ENCODE peak calls at places on chromosome 1, in four cellular contexts. K, F, T and I are unnamed samples. For H4K20me1, the result is how much of the 10 kb centered on the place peaks cover.

GRCh38 chr1:245765241-245766000 is 610.6 kb downstream of the KIF26B start:
- DNase-seq in T (no peak), F (peak), K (no peak), I (no peak)

GRCh38 chr1:152411144-152411543 is 2.9 kb downstream of the CRNN start:
- DNase-seq in F (no peak), T (no peak), K (no peak), I (no peak)

GRCh38 chr1:67162954-67163353 is 3.3 kb upstream of the IL23R start:
- DNase-seq in T (no peak), F (peak), K (no peak), I (peak)

GRCh38 chr1:228139406-228139930 is 611 bp upstream of the GUK1 start:
- DNase-seq in F (no peak), K (no peak), T (no peak), I (no peak)

GRCh38 chr1:25875154-25875855 is at the start of gene PAQR7:
- DNase-seq in T (no peak), F (peak), K (peak), I (peak)

GRCh38 chr1:39902121-39902807 is 547 bp upstream of the MYCL start:
- DNase-seq in F (peak), T (no peak), K (peak), I (peak)

GRCh38 chr1:76607712-76608111 is 259.6 kb upstream of the ST6GALNAC5 start:
- DNase-seq in K (no peak), T (no peak), F (no peak), I (peak)

GRCh38 chr1:197948926-197949899 is 32.0 kb downstream of the LHX9 start:
- DNase-seq in F (no peak), K (no peak), T (no peak), I (no peak)

GRCh38 chr1:145707183-145707867 is at the start of gene PDZK1:
- DNase-seq in T (no peak), F (no peak), K (no peak), I (peak)

GRCh38 chr1:69167876-69168275 is 399.8 kb upstream of the LRRC7 start:
- DNase-seq in T (no peak), F (no peak), K (no peak), I (no peak)

GRCh38 chr1:74485622-74486021 is 26.8 kb downstream of the LRRC53 start:
- DNase-seq in F (no peak), T (no peak), K (no peak), I (no peak)

GRCh38 chr1:21829294-21829693 is 17.2 kb downstream of the LDLRAD2 start:
- DNase-seq in F (no peak), K (no peak), T (no peak), I (no peak)

GRCh38 chr1:77996734-77997133 is 8.0 kb upstream of the DNAJB4 start:
- DNase-seq in T (no peak), F (no peak), K (no peak), I (no peak)

GRCh38 chr1:159282118-159282517 is 20.0 kb upstream of the FCER1A start:
- DNase-seq in T (no peak), K (peak), F (no peak), I (peak)

GRCh38 chr1:111990878-111991760 is 1.7 kb upstream of the KCND3 start:
- DNase-seq in F (no peak), K (peak), T (peak), I (peak)

GRCh38 chr1:220127076-220127475 is 33.1 kb downstream of the IARS2 start:
- DNase-seq in K (no peak), T (no peak), F (no peak), I (no peak)

GRCh38 chr1:102919659-102920058 is 188.7 kb downstream of the COL11A1 start:
- DNase-seq in K (no peak), F (peak), T (no peak), I (no peak)

GRCh38 chr1:84289169-84289785 is 12.2 kb upstream of the SAMD13 start:
- DNase-seq in F (no peak), K (peak), T (no peak), I (no peak)

GRCh38 chr1:155695107-155695506 is 6.2 kb downstream of the DAP3 start:
- DNase-seq in K (no peak), F (no peak), T (no peak), I (no peak)

GRCh38 chr1:239455743-239456142 is 69.4 kb downstream of the CHRM3 start:
- DNase-seq in F (no peak), K (no peak), T (no peak), I (no peak)

GRCh38 chr1:8003431-8004112 is 22.5 kb downstream of the ERRFI1 start:
- DNase-seq in F (no peak), K (no peak), T (no peak), I (no peak)

GRCh38 chr1:32239335-32239734 is 7.7 kb upstream of the FAM167B start:
- DNase-seq in K (peak), T (no peak), F (no peak), I (no peak)

GRCh38 chr1:210262167-210262896 is 29.7 kb downstream of the SERTAD4 start:
- DNase-seq in F (peak), T (no peak), K (no peak), I (peak)

GRCh38 chr1:109657395-109657794 is 1.5 kb downstream of the GSTM4 start:
- DNase-seq in F (no peak), K (no peak), T (no peak), I (no peak)

GRCh38 chr1:240562111-240562590 is 49.8 kb downstream of the GREM2 start:
- DNase-seq in F (peak), K (peak), T (no peak), I (no peak)

GRCh38 chr1:67463298-67463960 is 33.2 kb upstream of the SERBP1 start:
- DNase-seq in F (peak), T (no peak), K (peak), I (no peak)

GRCh38 chr1:39107891-39108290 is 81.7 kb downstream of the NDUFS5 start:
- DNase-seq in K (no peak), F (no peak), T (no peak), I (no peak)

GRCh38 chr1:230501845-230502244 is 75.7 kb upstream of the PGBD5 start:
- DNase-seq in K (no peak), T (no peak), F (no peak), I (peak)

GRCh38 chr1:185539277-185539943 is 194.8 kb upstream of the HMCN1 start:
- DNase-seq in T (no peak), F (no peak), K (no peak), I (no peak)

GRCh38 chr1:174894087-174894768 is 105.5 kb upstream of the CACYBP start:
- DNase-seq in K (no peak), F (no peak), T (no peak), I (no peak)

GRCh38 chr1:13807213-13807612 is 107.2 kb downstream of the PRDM2 start:
- DNase-seq in T (no peak), K (peak), F (no peak), I (peak)

GRCh38 chr1:110280126-110280525 is 59.1 kb upstream of the RBM15 start:
- DNase-seq in K (peak), F (no peak), T (peak), I (no peak)

GRCh38 chr1:5811419-5811818 is 180.8 kb downstream of the NPHP4 start:
- DNase-seq in F (no peak), K (no peak), T (no peak), I (no peak)

GRCh38 chr1:57707631-57708030 is 283.8 kb upstream of the DAB1 start:
- DNase-seq in T (no peak), F (no peak), K (no peak), I (no peak)

GRCh38 chr1:60041783-60042182 is 31.8 kb downstream of the C1orf87 start:
- DNase-seq in T (no peak), K (peak), F (no peak), I (no peak)

GRCh38 chr1:94418664-94419655 is 771 bp downstream of the ABCD3 start:
- DNase-seq in T (no peak), K (peak), F (peak), I (peak)

GRCh38 chr1:167675440-167675839 is 45.4 kb downstream of the RCSD1 start:
- DNase-seq in F (no peak), K (no peak), T (no peak), I (no peak)
- H4K20me1 ChIP-seq in F (under half), K (under half), T (under half), I (under half)

DNA sequence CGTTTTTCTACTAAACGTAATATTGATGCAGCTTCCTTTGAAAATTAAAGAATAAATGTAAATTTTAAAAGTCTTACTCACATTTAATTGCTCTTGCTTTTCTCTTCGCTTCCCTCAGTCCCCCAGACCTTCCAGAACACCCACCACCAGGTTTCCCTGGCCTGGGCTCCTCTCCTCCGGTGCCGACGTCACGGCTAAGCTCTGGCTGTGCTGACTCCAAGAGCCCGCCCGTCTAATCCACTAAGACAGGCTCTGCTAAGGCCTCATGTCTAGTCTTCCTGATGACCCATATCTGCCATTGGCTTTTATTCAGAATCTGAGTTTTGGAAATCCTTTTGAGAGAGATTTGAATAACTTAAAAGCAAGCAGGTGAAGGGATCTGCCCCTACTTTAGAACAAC is 53.9 kb upstream of the NADK start:
- DNase-seq in F (no peak), T (no peak), K (no peak), I (no peak)
- H4K20me1 ChIP-seq in F (half or more), T (under half), K (under half), I (half or more)

GRCh38 chr1:116494351-116494692 is 76.5 kb downstream of the CD58 start:
- DNase-seq in T (no peak), F (no peak), K (peak), I (no peak)
- H4K20me1 ChIP-seq in T (under half), F (under half), K (under half), I (under half)

GRCh38 chr1:2236695-2237677 is 8.9 kb downstream of the SKI start:
- DNase-seq in F (no peak), K (no peak), T (no peak), I (no peak)
- H4K20me1 ChIP-seq in F (half or more), K (half or more), T (half or more), I (half or more)

GRCh38 chr1:182381962-182382819 is 9.4 kb downstream of the GLUL start:
- DNase-seq in T (no peak), F (no peak), K (no peak), I (no peak)
- H4K20me1 ChIP-seq in T (under half), F (under half), K (under half), I (under half)

GRCh38 chr1:192739476-192740184 is 69.2 kb upstream of the RGS2 start:
- DNase-seq in T (no peak), K (peak), F (no peak), I (no peak)
- H4K20me1 ChIP-seq in T (under half), K (under half), F (under half), I (under half)

GRCh38 chr1:172537366-172537765 is 4.4 kb downstream of the SUCO start:
- DNase-seq in F (peak), K (no peak), T (no peak), I (no peak)

GRCh38 chr1:172533511-172534116 is 664 bp downstream of the SUCO start:
- DNase-seq in K (peak), F (peak), T (no peak), I (peak)

GRCh38 chr1:172532700-172533510 is at the start of gene SUCO:
- DNase-seq in K (peak), T (peak), F (peak), I (peak)

GRCh38 chr1:172537827-172538391 is 5.0 kb downstream of the SUCO start:
- DNase-seq in K (peak), F (no peak), T (no peak), I (no peak)

GRCh38 chr1:172536256-172536655 is 3.3 kb downstream of the SUCO start:
- DNase-seq in F (no peak), T (no peak), K (no peak), I (no peak)
- H4K20me1 ChIP-seq in F (under half), T (under half), K (under half), I (half or more)

GRCh38 chr1:19733615-19734014 is 66.1 kb downstream of the TMCO4 start:
- DNase-seq in F (no peak), T (no peak), K (no peak), I (no peak)
- H4K20me1 ChIP-seq in F (under half), T (under half), K (under half), I (under half)